ENCODE peak calls at places on chromosomes 12 and 14, in five cellular contexts. K, W, H, A and F are unnamed samples.

GRCh38 chr12:27619308-27619707 is 76.9 kb upstream of the REP15 start:
- DNase-seq in K (no peak), W (no peak), H (no peak), A (no peak), F (no peak)

GRCh38 chr12:63400746-63401145 is 249.7 kb upstream of the AVPR1A start:
- DNase-seq in K (no peak), W (no peak), H (peak; percentile 75), A (peak; percentile 76), F (no peak)

GRCh38 chr12:88952543-88952942 is 372.3 kb upstream of the KITLG start:
- DNase-seq in K (no peak), W (no peak), H (no peak), A (peak; percentile 66), F (no peak)

GRCh38 chr12:63098851-63099250 is 52.1 kb downstream of the AVPR1A start:
- DNase-seq in K (no peak), W (no peak), H (peak; percentile 26), A (no peak), F (no peak)

GRCh38 chr12:115118177-115118724 is 434.3 kb upstream of the TBX3 start:
- DNase-seq in K (no peak), W (no peak), H (no peak), A (no peak), F (no peak)

GRCh38 chr12:107446476-107446875 is 239.1 kb upstream of the PWP1 start:
- DNase-seq in K (no peak), W (no peak), H (no peak), A (no peak), F (no peak)

GRCh38 chr12:102281231-102281630 is 83.6 kb upstream of the PMCH start:
- DNase-seq in K (no peak), W (no peak), H (no peak), A (no peak), F (no peak)

GRCh38 chr12:127381043-127381668 is 885.8 kb upstream of the TMEM132C start:
- DNase-seq in K (no peak), W (no peak), H (peak; percentile 63), A (no peak), F (no peak)

GRCh38 chr12:49748800-49749199 is 7.4 kb downstream of the TMBIM6 start:
- DNase-seq in K (no peak), W (no peak), H (no peak), A (no peak), F (no peak)

GRCh38 chr12:127401005-127401404 is 866.0 kb upstream of the TMEM132C start:
- DNase-seq in K (no peak), W (no peak), H (no peak), A (no peak), F (no peak)

GRCh38 chr14:76696791-76697190 is 64.5 kb upstream of the VASH1 start:
- DNase-seq in K (no peak), W (no peak), H (no peak), A (no peak), F (no peak)

GRCh38 chr12:122842505-122843405 is 7.5 kb downstream of the HIP1R start:
- DNase-seq in K (no peak), W (no peak), H (no peak), A (no peak), F (no peak)

GRCh38 chr14:90093942-90094595 is 32.3 kb downstream of the KCNK13 start:
- DNase-seq in K (no peak), W (no peak), H (no peak), A (no peak), F (no peak)

GRCh38 chr14:38994721-38995120 is 108.3 kb downstream of the SEC23A start:
- DNase-seq in K (peak; percentile 67), W (no peak), H (no peak), A (no peak), F (no peak)

GRCh38 chr14:101518611-101519048 is 42.7 kb upstream of the DIO3 start:
- DNase-seq in K (no peak), W (no peak), H (peak; percentile 5), A (no peak), F (no peak)

GRCh38 chr14:55572578-55572977 is 7.4 kb upstream of the KTN1 start:
- DNase-seq in K (no peak), W (no peak), H (peak; percentile 7), A (peak; percentile 65), F (no peak)

GRCh38 chr14:85438613-85439012 is 91.3 kb upstream of the FLRT2 start:
- DNase-seq in K (no peak), W (no peak), H (no peak), A (no peak), F (no peak)